ENCODE peak calls at places on chromosomes 11 and 22, in four cellular contexts. Y, W, P and A are unnamed samples. For H3K27me3 and H3K4me1, the result is how much of the 10 kb centered on the place peaks cover.

GRCh38 chr11:127888396-127888795 is 699.0 kb downstream of the ETS1 start:
- DNase-seq in Y (no peak), W (no peak), P (no peak), A (no peak)

GRCh38 chr22:49735411-49736311 is 92.0 kb downstream of the BRD1 start:
- DNase-seq in Y (no peak), W (peak), P (no peak), A (peak)

GRCh38 chr11:8110396-8110795 is 29.4 kb downstream of the TUB start:
- DNase-seq in Y (no peak), W (no peak), P (no peak), A (no peak)

GRCh38 chr11:97361812-97362378 is 972.1 kb downstream of the JRKL start:
- DNase-seq in Y (no peak), W (no peak), P (no peak), A (no peak)

GRCh38 chr11:134393638-134394037 is 18.4 kb downstream of the B3GAT1 start:
- DNase-seq in Y (no peak), W (no peak), P (peak), A (peak)

GRCh38 chr11:24253237-24253760 is 243.6 kb upstream of the LUZP2 start:
- DNase-seq in Y (no peak), W (no peak), P (no peak), A (no peak)

GRCh38 chr11:69541001-69541285 is 59.5 kb downstream of the LINC01488 start:
- DNase-seq in Y (no peak), W (no peak), P (no peak), A (no peak)

GRCh38 chr11:93288079-93288478 is 42.5 kb upstream of the DEUP1 start:
- DNase-seq in Y (no peak), W (no peak), P (no peak), A (no peak)

GRCh38 chr11:57349491-57350274 is 11.5 kb downstream of the P2RX3 start:
- DNase-seq in Y (peak), W (peak), P (peak), A (peak)

GRCh38 chr11:13535819-13536218 is 40.0 kb upstream of the PTH start:
- DNase-seq in Y (no peak), W (no peak), P (no peak), A (no peak)

GRCh38 chr11:62018978-62019664 is 51.7 kb upstream of the FTH1 start:
- DNase-seq in Y (no peak), W (peak), P (no peak), A (no peak)

GRCh38 chr11:27263046-27263445 is 100.0 kb downstream of the CCDC34 start:
- DNase-seq in Y (no peak), W (no peak), P (no peak), A (no peak)

GRCh38 chr11:48107188-48107704 is 109.4 kb upstream of the OR4B1 start:
- DNase-seq in Y (no peak), W (no peak), P (no peak), A (no peak)

GRCh38 chr22:38432264-38432663 is 22.7 kb downstream of the KCNJ4 start:
- DNase-seq in Y (no peak), W (no peak), P (no peak), A (no peak)

GRCh38 chr22:47050601-47051051 is 288.2 kb downstream of the TBC1D22A start:
- DNase-seq in Y (peak), W (no peak), P (peak), A (peak)

GRCh38 chr22:49564666-49565515 is 262.8 kb downstream of the BRD1 start:
- DNase-seq in Y (no peak), W (no peak), P (no peak), A (peak)

GRCh38 chr11:2182692-2183474 is 11.3 kb upstream of the TH start:
- DNase-seq in Y (no peak), W (no peak), P (no peak), A (no peak)

GRCh38 chr11:75969626-75970308 is 154.8 kb downstream of the UVRAG start:
- DNase-seq in Y (no peak), W (no peak), P (no peak), A (no peak)
- H3K27me3 ChIP-seq in Y (under half), W (under half), P (under half), A (under half)

GRCh38 chr22:23579280-23579679 is 810 bp downstream of the IGLL1 start:
- DNase-seq in Y (no peak), W (no peak), P (no peak), A (peak)

GRCh38 chr22:23578306-23578705 is 1.8 kb downstream of the IGLL1 start:
- DNase-seq in Y (no peak), W (no peak), P (no peak), A (no peak)

GRCh38 chr22:23581252-23581634 is 1.2 kb upstream of the IGLL1 start:
- DNase-seq in Y (no peak), W (no peak), P (no peak), A (no peak)

GRCh38 chr22:23579870-23580585 is at the start of gene IGLL1:
- DNase-seq in Y (no peak), W (no peak), P (no peak), A (no peak)

DNA sequence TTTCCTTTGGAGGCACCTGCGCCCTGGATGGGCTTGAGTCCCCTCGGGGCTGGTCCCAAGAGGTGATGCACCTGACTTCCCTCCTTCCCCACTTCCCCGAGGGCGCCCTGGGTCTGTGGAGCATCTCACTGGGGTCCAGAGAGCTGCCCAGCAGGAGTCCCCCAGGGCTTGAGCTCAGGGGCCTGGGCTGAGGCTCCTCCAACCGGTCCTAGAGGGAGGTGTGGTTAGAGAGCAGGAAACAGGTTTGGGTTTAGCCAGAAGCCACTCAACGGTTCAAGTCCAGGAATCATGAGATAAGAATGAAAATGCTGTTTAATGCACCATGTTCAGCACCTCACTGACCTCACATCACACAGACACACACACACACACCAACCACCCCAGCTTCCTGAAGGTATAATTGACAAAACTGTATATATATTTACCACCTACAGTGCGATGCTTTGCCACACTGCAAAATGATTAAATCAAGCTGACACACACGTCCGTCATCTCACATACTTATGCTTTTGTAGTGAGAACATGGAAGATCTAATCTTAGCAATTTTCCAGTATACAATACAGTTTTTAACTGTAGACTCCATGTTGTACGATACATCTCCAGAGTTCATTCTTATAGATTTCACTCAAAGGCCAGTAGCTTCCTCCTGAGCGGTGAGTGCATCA is 629 bp upstream of the IGLL1 start:
- DNase-seq in Y (no peak), W (no peak), P (no peak), A (peak)
- H3K4me1 ChIP-seq in Y (under half), W (under half), P (under half), A (under half)

GRCh38 chr11:116414357-116414756 is 358.4 kb downstream of the BUD13 start:
- DNase-seq in Y (no peak), W (no peak), P (no peak), A (no peak)

GRCh38 chr11:116413861-116414260 is 358.9 kb downstream of the BUD13 start:
- DNase-seq in Y (no peak), W (no peak), P (no peak), A (no peak)

GRCh38 chr11:116415095-116415494 is 357.7 kb downstream of the BUD13 start:
- DNase-seq in Y (no peak), W (no peak), P (no peak), A (no peak)

GRCh38 chr11:116416852-116417251 is 355.9 kb downstream of the BUD13 start:
- DNase-seq in Y (no peak), W (no peak), P (no peak), A (no peak)

DNA sequence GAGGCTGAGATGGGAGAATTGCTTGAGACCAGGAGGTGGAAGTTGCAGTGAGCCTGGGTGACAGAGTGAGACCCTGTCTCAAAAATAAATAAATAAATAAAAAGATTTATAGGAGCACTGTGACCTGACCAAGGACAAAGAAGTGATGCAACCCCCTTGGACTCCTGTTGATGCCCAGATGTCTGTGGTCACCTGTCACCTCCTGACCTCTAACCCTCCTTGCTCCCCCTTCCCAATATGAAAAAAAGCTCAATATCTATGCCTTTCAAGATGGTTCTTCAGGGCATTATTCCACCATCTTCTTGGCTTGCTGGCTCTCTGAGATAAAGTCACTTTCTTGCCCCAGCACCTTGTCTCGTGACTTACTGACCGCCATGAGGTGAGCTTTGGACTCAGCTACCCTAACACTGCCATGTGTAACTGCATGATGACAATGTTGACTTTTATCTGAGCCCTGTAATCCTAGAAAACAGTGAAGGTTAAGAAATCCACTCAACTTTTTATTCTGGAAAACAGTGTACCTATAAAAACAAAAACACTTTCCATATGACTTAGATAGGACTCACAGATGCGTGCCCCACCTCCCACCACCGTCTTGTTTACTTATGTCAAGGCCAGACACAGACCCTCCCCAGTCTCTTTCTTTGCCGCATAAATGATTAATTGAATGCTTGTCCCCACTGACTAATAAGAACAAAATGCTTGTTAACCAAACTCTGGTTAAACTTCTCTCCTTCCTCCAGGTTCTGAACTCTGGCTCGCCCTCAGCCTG is 360.5 kb downstream of the BUD13 start:
- DNase-seq in Y (no peak), W (no peak), P (no peak), A (no peak)
- H3K27me3 ChIP-seq in Y (under half), W (under half), P (under half), A (under half)

GRCh38 chr22:40506762-40507161 is 129.8 kb downstream of the MRTFA start:
- DNase-seq in Y (no peak), W (no peak), P (no peak), A (no peak)

GRCh38 chr22:40510965-40511364 is 125.6 kb downstream of the MRTFA start:
- DNase-seq in Y (no peak), W (no peak), P (no peak), A (no peak)

GRCh38 chr22:40509401-40510134 is 127.0 kb downstream of the MRTFA start:
- DNase-seq in Y (no peak), W (no peak), P (peak), A (no peak)

GRCh38 chr22:40504285-40505249 is 132.0 kb downstream of the MRTFA start:
- DNase-seq in Y (no peak), W (no peak), P (no peak), A (no peak)

DNA sequence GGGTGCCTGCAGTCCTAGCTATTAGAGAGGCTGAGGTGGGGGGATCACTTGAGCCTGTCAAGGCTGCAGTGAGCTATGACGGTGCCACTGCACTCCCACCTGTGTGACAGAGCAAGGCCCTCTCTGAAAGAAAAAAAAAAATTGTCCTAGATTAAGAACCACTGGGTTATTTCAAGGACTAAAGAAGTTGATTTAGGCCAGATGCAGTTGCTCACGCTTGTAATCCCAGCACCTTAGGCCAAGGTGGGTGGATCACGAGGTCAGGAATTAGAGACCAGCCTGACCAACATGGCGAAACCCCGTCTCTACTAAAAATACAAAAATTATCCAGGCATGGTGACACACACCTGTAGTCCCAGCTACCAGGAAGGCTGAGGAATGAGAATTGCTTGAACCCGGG is 129.0 kb downstream of the MRTFA start:
- DNase-seq in Y (no peak), W (no peak), P (no peak), A (no peak)
- H3K4me1 ChIP-seq in Y (half or more), W (half or more), P (half or more), A (half or more)

DNA sequence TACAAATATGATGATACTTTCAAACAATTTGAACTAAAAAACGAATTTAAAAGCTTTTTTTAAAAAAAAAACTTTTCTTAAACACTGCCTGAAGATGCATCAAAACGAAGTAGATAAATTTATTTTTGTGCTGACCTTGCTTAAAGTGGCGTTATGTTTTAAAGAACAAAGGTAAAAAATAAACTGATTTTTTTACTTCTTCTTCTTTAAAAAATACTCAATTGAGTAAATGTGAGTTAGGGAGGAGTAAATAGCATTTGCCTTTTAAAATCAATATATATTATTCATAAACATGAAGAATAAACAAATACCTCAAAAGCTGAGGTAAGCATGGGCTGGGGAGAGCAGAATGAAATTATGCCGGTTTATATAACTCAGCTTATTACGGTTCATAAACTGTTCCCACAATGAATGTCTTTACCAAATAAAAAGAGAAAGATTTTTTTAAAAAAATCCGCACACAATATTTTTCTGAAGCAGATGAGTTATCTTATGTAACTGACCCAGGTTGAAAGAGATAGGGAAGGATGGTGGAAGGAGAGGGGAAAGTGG is 9.0 kb downstream of the PAX6 start:
- DNase-seq in Y (no peak), W (no peak), P (no peak), A (no peak)
- H3K27me3 ChIP-seq in Y (half or more), W (half or more), P (under half), A (half or more)

GRCh38 chr22:28931844-28932561 is 48.6 kb downstream of the ZNRF3 start:
- DNase-seq in Y (no peak), W (no peak), P (no peak), A (no peak)

GRCh38 chr22:28935713-28936112 is 52.3 kb downstream of the ZNRF3 start:
- DNase-seq in Y (no peak), W (no peak), P (no peak), A (no peak)

GRCh38 chr22:28935140-28935539 is 51.8 kb downstream of the ZNRF3 start:
- DNase-seq in Y (no peak), W (no peak), P (no peak), A (no peak)

GRCh38 chr22:28934026-28934425 is 50.7 kb downstream of the ZNRF3 start:
- DNase-seq in Y (no peak), W (no peak), P (no peak), A (no peak)

DNA sequence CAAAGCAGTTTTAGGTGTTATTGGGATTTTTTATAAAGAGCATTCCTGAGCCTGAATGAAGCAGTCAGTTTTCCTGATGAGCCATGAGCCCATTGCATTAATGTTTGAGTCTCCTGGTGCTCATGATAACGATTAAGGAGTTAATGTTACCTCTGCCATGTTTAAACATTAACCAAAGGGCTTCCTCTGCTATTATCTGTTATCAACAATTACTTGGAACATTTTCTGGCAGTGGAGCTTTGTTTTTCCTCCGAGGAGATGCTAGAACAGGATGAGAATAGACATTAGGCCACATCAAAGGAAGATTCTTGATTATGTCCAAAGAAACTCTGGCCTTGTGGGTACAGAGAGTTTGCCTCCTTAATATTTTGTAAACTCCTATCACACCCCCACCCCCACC is 49.9 kb downstream of the ZNRF3 start:
- DNase-seq in Y (no peak), W (no peak), P (no peak), A (no peak)
- H3K4me1 ChIP-seq in Y (under half), W (under half), P (under half), A (under half)